ENCODE peak calls at places on chromosomes 16 and 17, in nine cellular contexts. R is tibial nerve, C is adrenal gland, O is mammary epithelial cell, Z is psoas muscle, X is neural progenitor cell, B is colonic mucosa, W is GM12865, S is fibroblast of pulmonary artery. F is an unnamed sample.

GRCh38 chr17:30586818-30587595 is 109.8 kb downstream of the GOSR1 start:
- DNase-seq in S (peak; percentile 56), C (no peak), X (no peak), R (no peak), Z (no peak), W (peak; percentile 36), B (no peak), O (peak; percentile 71), F (peak; percentile 84)

GRCh38 chr17:59375858-59376257 is 44.4 kb downstream of the YPEL2 start:
- DNase-seq in B (no peak), X (no peak), O (no peak), C (no peak), S (no peak), W (peak; percentile 64), Z (no peak), R (no peak), F (no peak)

GRCh38 chr17:82023447-82024241 is 539 bp downstream of the LRRC45 start:
- DNase-seq in B (no peak), Z (no peak), R (no peak), C (no peak), X (no peak), S (no peak), O (peak; percentile 29), W (peak; percentile 41), F (no peak)

GRCh38 chr16:85306071-85306792 is 194.0 kb upstream of the CIBAR2 start:
- DNase-seq in O (peak; percentile 61), C (peak; percentile 96), W (peak; percentile 68), Z (peak; percentile 92), X (peak; percentile 54), S (peak; percentile 92), B (peak; percentile 85), R (peak; percentile 85), F (peak; percentile 85)

GRCh38 chr17:44878627-44879221 is 20.5 kb downstream of the EFTUD2 start:
- DNase-seq in R (no peak), W (peak; percentile 18), B (peak; percentile 30), O (no peak), C (peak; percentile 60), Z (no peak), X (peak; percentile 52), S (peak; percentile 58), F (peak; percentile 38)

GRCh38 chr16:5918553-5919127 is 821.0 kb upstream of the EEF2KMT start:
- DNase-seq in C (no peak), Z (no peak), O (no peak), X (peak; percentile 26), R (no peak), S (no peak), B (peak; percentile 56), W (no peak), F (no peak)

GRCh38 chr17:51351090-51351489 is 90.7 kb downstream of the UTP18 start:
- DNase-seq in S (no peak), Z (no peak), O (no peak), R (no peak), B (no peak), X (peak; percentile 73), W (no peak), C (no peak), F (no peak)

GRCh38 chr16:16045879-16046278 is 96.5 kb downstream of the ABCC1 start:
- DNase-seq in X (peak; percentile 68), R (no peak), B (no peak), C (no peak), O (no peak), Z (no peak), W (peak; percentile 19), S (no peak), F (no peak)

GRCh38 chr16:56607675-56608042 is 725 bp upstream of the MT2A start:
- DNase-seq in C (no peak), Z (no peak), W (no peak), S (no peak), B (no peak), X (no peak), O (no peak), R (no peak), F (no peak)

GRCh38 chr17:37160940-37161339 is 212.2 kb downstream of the AATF start:
- DNase-seq in S (peak; percentile 79), B (no peak), O (peak; percentile 70), W (no peak), C (no peak), R (no peak), Z (no peak), X (no peak), F (peak; percentile 69)

GRCh38 chr17:1571362-1571746 is 8.8 kb upstream of the PITPNA start:
- DNase-seq in O (no peak), C (no peak), S (no peak), B (no peak), W (no peak), R (no peak), X (no peak), Z (no peak), F (no peak)

GRCh38 chr16:5415123-5415522 is 317.5 kb upstream of the EEF2KMT start:
- DNase-seq in W (no peak), B (no peak), R (no peak), C (no peak), X (peak; percentile 37), S (no peak), Z (no peak), O (no peak), F (no peak)

GRCh38 chr16:2471016-2471652 is at the start of gene NTN3:
- DNase-seq in W (no peak), O (no peak), S (no peak), B (no peak), C (no peak), Z (no peak), X (peak; percentile 88), R (no peak), F (no peak)

GRCh38 chr16:2472488-2472864 is 1.4 kb downstream of the NTN3 start:
- DNase-seq in X (no peak), R (no peak), B (no peak), O (no peak), C (no peak), S (no peak), Z (no peak), W (no peak), F (no peak)

GRCh38 chr16:2470603-2471015 is 488 bp upstream of the NTN3 start:
- DNase-seq in C (no peak), O (no peak), Z (no peak), W (no peak), B (no peak), R (no peak), S (no peak), X (no peak), F (no peak)

GRCh38 chr16:2472885-2473284 is 1.8 kb downstream of the NTN3 start:
- DNase-seq in B (no peak), C (no peak), X (no peak), S (no peak), R (no peak), Z (no peak), W (no peak), O (no peak), F (no peak)

GRCh38 chr16:2471653-2472487 is 773 bp downstream of the NTN3 start:
- DNase-seq in W (no peak), B (no peak), C (no peak), O (no peak), S (no peak), Z (no peak), R (no peak), X (peak; percentile 50), F (no peak)
- H3K4me3 ChIP-seq in W (no peak overlapping the region), B (peak overlapping the region; percentile 11), C (no peak overlapping the region), O (no peak overlapping the region), S (no peak overlapping the region), Z (peak overlapping the region; percentile 51), R (peak overlapping the region; percentile 43), X (peak overlapping the region; percentile 48), F (no peak overlapping the region)

DNA sequence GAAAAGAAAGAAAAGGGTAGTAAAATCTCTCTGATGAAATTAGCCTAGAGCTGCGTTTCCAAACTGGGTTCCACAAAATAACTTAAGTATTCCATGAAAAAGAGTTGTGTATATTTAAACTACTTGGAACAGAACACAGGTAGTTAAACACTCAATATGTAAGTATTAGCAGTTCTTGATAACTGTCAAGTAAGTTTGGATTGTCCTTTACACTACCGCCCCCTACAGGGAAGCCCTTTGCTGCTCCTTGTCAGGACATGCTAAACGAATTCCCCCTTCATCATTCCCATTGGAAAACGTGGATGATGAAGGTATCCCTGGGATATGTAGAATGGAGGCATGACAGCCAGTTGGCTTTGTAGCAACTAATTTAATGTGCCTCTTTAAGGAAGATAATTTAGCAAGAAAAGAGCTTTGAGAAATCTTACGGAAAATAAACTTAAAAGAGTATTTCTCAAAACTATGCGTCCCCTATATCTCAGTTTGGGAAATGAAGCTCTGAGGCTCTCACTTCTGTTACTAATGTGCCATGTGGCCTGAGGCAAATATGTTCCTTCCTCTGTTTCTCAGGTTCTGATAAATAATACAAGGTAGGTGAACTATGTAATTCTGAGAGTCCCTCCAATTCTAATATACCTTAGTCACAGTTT is 18.8 kb downstream of the NCBP3 start:
- DNase-seq in C (peak; percentile 80), Z (no peak), W (peak; percentile 80), S (peak; percentile 84), B (peak; percentile 69), O (peak; percentile 51), R (no peak), X (peak; percentile 83), F (peak; percentile 83)
- TF ChIP-seq CTCF in C (peak; percentile 58), Z (peak; percentile 38), W (peak; percentile 86), S (peak; percentile 88), B (peak; percentile 62), O (peak; percentile 87), R (peak; percentile 17), X (peak; percentile 85), F (peak; percentile 92)

GRCh38 chr16:75252946-75253911 is 1.8 kb upstream of the BCAR1 start:
- DNase-seq in O (no peak), R (no peak), B (no peak), Z (peak; percentile 23), X (peak; percentile 78), C (no peak), S (peak; percentile 89), W (no peak), F (peak; percentile 49)
- H3K4me3 ChIP-seq in O (no peak overlapping the region), R (no peak overlapping the region), B (no peak overlapping the region), Z (peak overlapping the region; percentile 78), X (no peak overlapping the region), C (no peak overlapping the region), S (peak overlapping the region; percentile 14), W (no peak overlapping the region), F (no peak overlapping the region)

DNA sequence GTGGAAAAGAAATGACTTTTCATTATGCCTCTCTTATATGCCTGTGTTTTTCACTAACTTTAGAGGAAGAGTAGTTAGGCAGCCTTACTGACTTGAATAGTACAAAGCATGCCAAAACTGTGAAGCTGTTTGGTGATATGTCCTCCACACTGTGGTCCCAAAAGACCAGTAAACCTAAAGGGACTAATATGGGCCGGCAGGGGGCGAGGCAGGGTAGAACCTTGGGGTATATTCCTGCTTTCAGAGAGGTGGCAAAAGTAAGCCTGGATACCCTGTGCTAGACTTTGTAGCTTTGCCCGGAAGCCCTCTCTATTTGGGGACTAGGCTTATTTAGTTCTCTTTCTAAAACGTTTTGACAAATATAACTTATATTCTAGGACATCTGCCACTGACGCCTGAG is 36.5 kb upstream of the VWA3A start:
- DNase-seq in B (no peak), X (peak; percentile 59), Z (no peak), S (no peak), C (no peak), O (no peak), W (no peak), R (no peak), F (no peak)
- TF ChIP-seq CTCF in B (no peak), X (peak; percentile 58), Z (no peak), S (peak; percentile 30), C (no peak), O (no peak), W (no peak), R (no peak), F (peak; percentile 14)

F was measured in fibroblast of mammary gland.